ENCODE peak calls at places on chromosomes 4 and X, in five cellular contexts. K, I, N, L and Q are unnamed samples.

GRCh38 chr4:53783208-53783859 is 192.0 kb upstream of the LNX1 start:
- DNase-seq in K (no peak), I (no peak), N (no peak), L (no peak), Q (no peak)

GRCh38 chr4:113635739-113636437 is 125.7 kb downstream of the CAMK2D start:
- DNase-seq in K (peak), I (peak), N (no peak), L (no peak), Q (no peak)

GRCh38 chr4:103443324-103443723 is 245.2 kb upstream of the CENPE start:
- DNase-seq in K (peak), I (peak), N (no peak), L (no peak), Q (no peak)

GRCh38 chr4:77582151-77582550 is 23.5 kb upstream of the CXCL13 start:
- DNase-seq in K (peak), I (no peak), N (no peak), L (no peak), Q (no peak)

GRCh38 chr4:120750152-120750525 is 172.4 kb downstream of the PRDM5 start:
- DNase-seq in K (no peak), I (no peak), N (no peak), L (no peak), Q (no peak)

GRCh38 chr4:159101983-159102622 is 776 bp upstream of the RAPGEF2 start:
- DNase-seq in K (no peak), I (no peak), N (no peak), L (no peak), Q (no peak)

GRCh38 chr4:26873391-26874026 is 12.9 kb downstream of the STIM2 start:
- DNase-seq in K (no peak), I (no peak), N (no peak), L (no peak), Q (no peak)

GRCh38 chrX:129737921-129738320 is 858 bp upstream of the XPNPEP2 start:
- DNase-seq in K (peak), I (peak), N (no peak), L (no peak), Q (no peak)

GRCh38 chr4:77104405-77105292 is 28.9 kb upstream of the CCNI start:
- DNase-seq in K (peak), I (peak), N (peak), L (no peak), Q (peak)

GRCh38 chr4:9927317-9928007 is 93.8 kb downstream of the SLC2A9 start:
- DNase-seq in K (no peak), I (no peak), N (no peak), L (no peak), Q (no peak)

GRCh38 chrX:12360991-12361598 is 222.8 kb downstream of the FRMPD4 start:
- DNase-seq in K (peak), I (peak), N (no peak), L (no peak), Q (no peak)

GRCh38 chr4:52977252-52977651 is 115.1 kb downstream of the RASL11B start:
- DNase-seq in K (no peak), I (no peak), N (no peak), L (no peak), Q (no peak)

GRCh38 chr4:77015390-77015789 is 60.4 kb downstream of the CCNI start:
- DNase-seq in K (peak), I (peak), N (no peak), L (peak), Q (no peak)